ENCODE peak calls at places on chromosomes 11 and 22, in eight cellular contexts. W, Y, L, C, V, P, O and K are unnamed samples.

GRCh38 chr11:120510406-120511115 is 987 bp upstream of the GRIK4 start:
- DNase-seq in W (no peak), L (no peak), O (no peak), C (no peak), V (no peak), Y (no peak), P (peak; percentile 53), K (no peak)

GRCh38 chr11:40877256-40877655 is 582.2 kb downstream of the LRRC4C start:
- DNase-seq in C (no peak), W (no peak), Y (no peak), L (no peak), V (no peak), P (no peak), O (no peak), K (no peak)

GRCh38 chr22:40083794-40084193 is 89.0 kb downstream of the FAM83F start:
- DNase-seq in C (no peak), P (no peak), O (no peak), V (no peak), W (no peak), Y (no peak), L (no peak), K (no peak)

GRCh38 chr11:2139118-2139490 is at the start of gene IGF2:
- DNase-seq in O (no peak), Y (no peak), W (no peak), V (no peak), C (no peak), L (no peak), P (no peak), K (no peak)

GRCh38 chr11:66317322-66317765 is 500 bp upstream of the CD248 start:
- DNase-seq in C (no peak), P (peak; percentile 72), W (peak; percentile 72), O (peak; percentile 62), L (no peak), Y (peak; percentile 66), V (no peak), K (no peak)

GRCh38 chr22:32328306-32329201 is 29.1 kb upstream of the RFPL3 start:
- DNase-seq in W (no peak), Y (no peak), C (no peak), P (peak; percentile 46), L (no peak), O (no peak), V (no peak), K (no peak)

GRCh38 chr22:37752189-37753061 is 55.3 kb upstream of the GCAT start:
- DNase-seq in O (peak; percentile 35), L (peak; percentile 94), P (peak; percentile 90), C (no peak), V (no peak), W (peak; percentile 99), Y (peak; percentile 98), K (no peak)

GRCh38 chr11:33545941-33546340 is 154.7 kb downstream of the C11orf91 start:
- DNase-seq in W (peak; percentile 42), Y (peak; percentile 81), L (no peak), V (no peak), P (no peak), C (no peak), O (no peak), K (no peak)

GRCh38 chr22:40055143-40055926 is 60.6 kb downstream of the FAM83F start:
- DNase-seq in O (no peak), Y (no peak), L (no peak), V (no peak), W (no peak), P (no peak), C (peak; percentile 41), K (peak; percentile 38)

GRCh38 chr11:82692981-82693380 is 40.7 kb downstream of the FAM181B start:
- DNase-seq in O (no peak), V (no peak), W (no peak), L (no peak), C (no peak), Y (no peak), P (no peak), K (no peak)

GRCh38 chr11:91299980-91300379 is 924.6 kb upstream of the FAT3 start:
- DNase-seq in W (no peak), L (no peak), V (no peak), Y (peak; percentile 55), P (no peak), C (peak; percentile 6), O (no peak), K (peak; percentile 4)

GRCh38 chr22:22461583-22461982 is 47.0 kb downstream of the ZNF280B start:
- DNase-seq in P (no peak), W (no peak), C (no peak), V (no peak), L (no peak), O (no peak), Y (no peak), K (no peak)

GRCh38 chr22:36901411-36902142 is 11.9 kb upstream of the CSF2RB start:
- DNase-seq in L (no peak), O (peak; percentile 21), V (no peak), W (no peak), C (peak; percentile 76), P (no peak), Y (no peak), K (peak; percentile 80)

GRCh38 chr11:1047576-1048156 is 11.1 kb upstream of the MUC6 start:
- DNase-seq in Y (no peak), C (no peak), O (no peak), L (no peak), W (no peak), P (peak; percentile 44), V (no peak), K (no peak)

GRCh38 chr11:27699242-27699925 is 871 bp downstream of the BDNF start:
- DNase-seq in O (no peak), V (no peak), P (peak; percentile 54), Y (no peak), W (peak; percentile 62), C (no peak), L (peak; percentile 73), K (peak; percentile 18)

GRCh38 chr11:15291885-15292284 is 177.2 kb downstream of the INSC start:
- DNase-seq in W (no peak), V (no peak), C (no peak), L (no peak), Y (no peak), O (no peak), P (no peak), K (no peak)

GRCh38 chr11:62980133-62980760 is 4.5 kb downstream of the SLC22A6 start:
- DNase-seq in W (peak; percentile 9), C (no peak), O (no peak), Y (peak; percentile 24), P (no peak), L (no peak), V (no peak), K (no peak)

GRCh38 chr22:28116261-28116673 is 197.2 kb upstream of the PITPNB start:
- DNase-seq in Y (peak; percentile 92), O (no peak), P (no peak), C (no peak), L (peak; percentile 19), W (peak; percentile 95), V (no peak), K (no peak)

GRCh38 chr11:15145635-15146034 is 30.9 kb downstream of the INSC start:
- DNase-seq in C (no peak), L (no peak), O (no peak), W (no peak), V (no peak), Y (no peak), P (no peak), K (no peak)

GRCh38 chr22:47495102-47495501 is 732.7 kb downstream of the TBC1D22A start:
- DNase-seq in V (no peak), Y (no peak), O (no peak), W (no peak), P (no peak), L (no peak), C (no peak), K (no peak)

GRCh38 chr11:3046190-3046589 is 11.0 kb downstream of the CARS1 start:
- DNase-seq in O (no peak), Y (peak; percentile 22), P (no peak), L (peak; percentile 25), W (no peak), C (no peak), V (no peak), K (no peak)

GRCh38 chr11:68550485-68550817 is 89.9 kb downstream of the PPP6R3 start:
- DNase-seq in C (no peak), P (no peak), O (no peak), W (peak; percentile 22), Y (peak; percentile 48), L (no peak), V (no peak), K (no peak)

GRCh38 chr22:38086942-38087341 is 3.0 kb upstream of the SLC16A8 start:
- DNase-seq in L (no peak), V (no peak), C (no peak), P (no peak), O (no peak), W (no peak), Y (no peak), K (no peak)

GRCh38 chr11:57340228-57340627 is 2.1 kb downstream of the P2RX3 start:
- DNase-seq in O (no peak), L (no peak), Y (peak; percentile 31), C (no peak), P (no peak), W (no peak), V (no peak), K (no peak)
- TF ChIP-seq CTCF in O (no peak), L (no peak), Y (peak; percentile 3), C (no peak), P (no peak), W (no peak), V (no peak), K (no peak)

GRCh38 chr22:30309981-30310672 is 16.6 kb downstream of the TBC1D10A start:
- DNase-seq in P (no peak), W (peak; percentile 70), O (peak; percentile 60), C (peak; percentile 67), L (no peak), Y (no peak), V (peak; percentile 72), K (peak; percentile 58)
- TF ChIP-seq CTCF in P (no peak), W (no peak), O (no peak), C (no peak), L (no peak), Y (no peak), V (no peak), K (no peak)

DNA sequence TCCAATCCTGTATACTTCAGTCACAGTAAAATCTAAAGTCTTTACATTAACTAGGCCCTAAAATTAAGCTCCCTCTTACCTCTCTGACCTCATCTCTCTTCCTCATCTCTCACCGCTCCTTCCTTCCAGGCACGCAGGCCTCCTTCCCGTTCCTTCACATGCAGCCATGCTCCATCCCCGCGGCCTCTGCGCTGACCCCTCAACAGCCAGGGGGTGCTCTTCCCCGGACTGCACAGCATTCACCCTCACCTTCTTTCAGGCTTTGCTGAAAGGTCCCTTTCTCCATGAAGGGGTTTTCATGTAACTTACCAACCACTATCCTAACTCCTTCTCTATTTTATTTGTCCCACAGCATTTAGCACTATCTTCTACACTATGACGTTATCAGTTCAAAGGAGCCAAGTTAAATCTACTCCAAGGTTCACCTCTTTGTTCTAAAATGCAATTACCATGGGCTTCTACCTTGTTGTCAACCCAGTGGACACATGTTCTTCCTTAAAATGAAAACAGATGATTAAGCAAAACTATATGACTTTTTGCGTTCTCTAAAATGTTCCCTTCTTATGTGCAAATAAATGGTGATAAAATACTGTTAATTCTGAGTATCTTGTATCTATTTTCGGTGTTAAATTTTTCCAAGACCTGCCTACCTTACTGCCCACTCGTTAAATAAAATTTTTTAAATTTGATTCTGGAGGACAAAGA is 57.8 kb upstream of the APOA1 start:
- DNase-seq in O (no peak), Y (peak; percentile 28), L (peak; percentile 11), C (peak; percentile 43), P (no peak), V (no peak), W (no peak), K (peak; percentile 47)
- TF ChIP-seq CTCF in O (peak; percentile 41), Y (peak; percentile 57), L (no peak), C (peak; percentile 63), P (peak; percentile 27), V (no peak), W (peak; percentile 40), K (peak; percentile 59)

GRCh38 chr11:71563401-71563800 is 2.0 kb upstream of the KRTAP5-10 start:
- DNase-seq in O (peak; percentile 19), C (peak; percentile 83), W (peak; percentile 14), L (peak; percentile 68), P (no peak), Y (peak; percentile 80), V (no peak), K (peak; percentile 72)
- TF ChIP-seq CTCF in O (peak; percentile 7), C (peak; percentile 76), W (no peak), L (peak; percentile 35), P (peak; percentile 19), Y (peak; percentile 53), V (peak; percentile 44), K (peak; percentile 73)